ENCODE peak calls at places on chromosomes 1 and 21, in nine cellular contexts. G, A, C, B, Y, N, P, V and K are unnamed samples.
A peak's percentile ranks its signal among the peaks of the same experiment; 100 is the strongest.

GRCh38 chr1:190679032-190679431 is 201.4 kb upstream of the BRINP3 start:
- DNase-seq in G (no peak), A (no peak), C (no peak), B (no peak), Y (no peak), N (no peak), P (no peak), V (no peak), K (no peak)

GRCh38 chr1:248853023-248853422 is 5.9 kb downstream of the ZNF692 start:
- DNase-seq in G (no peak), A (no peak), C (no peak), B (no peak), Y (no peak), N (no peak), P (no peak), V (no peak), K (no peak)

GRCh38 chr1:201214886-201215285 is 24.3 kb downstream of the IGFN1 start:
- DNase-seq in G (no peak), A (no peak), C (no peak), B (peak; percentile 13), Y (no peak), N (no peak), P (no peak), V (peak; percentile 17), K (peak; percentile 46)

GRCh38 chr1:85356130-85356529 is 79.7 kb upstream of the BCL10 start:
- DNase-seq in G (no peak), A (no peak), C (no peak), B (no peak), Y (no peak), N (no peak), P (no peak), V (no peak), K (no peak)

GRCh38 chr1:6770727-6771567 is 14.3 kb upstream of the CAMTA1 start:
- DNase-seq in G (no peak), A (no peak), C (no peak), B (no peak), Y (no peak), N (no peak), P (no peak), V (no peak), K (no peak)

GRCh38 chr21:43211085-43212071 is 42.6 kb downstream of the CRYAA start:
- DNase-seq in G (no peak), A (no peak), C (peak; percentile 20), B (peak; percentile 50), Y (peak; percentile 86), N (peak; percentile 65), P (peak; percentile 79), V (peak; percentile 92), K (peak; percentile 61)

GRCh38 chr1:212397171-212397570 is 17.5 kb downstream of the PACC1 start:
- DNase-seq in G (no peak), A (no peak), C (no peak), B (no peak), Y (no peak), N (no peak), P (no peak), V (no peak), K (no peak)

GRCh38 chr1:226064816-226065248 is 2.3 kb downstream of the H3-3A start:
- DNase-seq in G (no peak), A (peak; percentile 58), C (no peak), B (no peak), Y (no peak), N (no peak), P (peak; percentile 58), V (peak; percentile 52), K (no peak)

GRCh38 chr1:236089046-236089773 is 24.3 kb upstream of the NID1 start:
- DNase-seq in G (no peak), A (no peak), C (no peak), B (no peak), Y (no peak), N (no peak), P (no peak), V (no peak), K (peak; percentile 9)

GRCh38 chr1:111223126-111223443 is 4.4 kb upstream of the CHI3L2 start:
- DNase-seq in G (no peak), A (no peak), C (no peak), B (no peak), Y (no peak), N (no peak), P (no peak), V (no peak), K (no peak)

GRCh38 chr1:15559189-15559815 is 25.5 kb downstream of the AGMAT start:
- DNase-seq in G (no peak), A (no peak), C (no peak), B (no peak), Y (no peak), N (no peak), P (peak; percentile 62), V (no peak), K (peak; percentile 13)

GRCh38 chr1:62436039-62436465 is 797 bp upstream of the USP1 start:
- DNase-seq in G (peak; percentile 99), A (no peak), C (peak; percentile 94), B (peak; percentile 98), Y (peak; percentile 98), N (no peak), P (peak; percentile 97), V (peak; percentile 97), K (peak; percentile 97)

GRCh38 chr1:67832737-67833594 is at the start of gene GNG12:
- DNase-seq in G (no peak), A (peak; percentile 69), C (peak; percentile 38), B (peak; percentile 83), Y (peak; percentile 94), N (peak; percentile 89), P (peak; percentile 75), V (peak; percentile 77), K (peak; percentile 85)

GRCh38 chr1:165367375-165367993 is 11.0 kb upstream of the LMX1A start:
- DNase-seq in G (no peak), A (peak; percentile 80), C (peak; percentile 82), B (peak; percentile 81), Y (no peak), N (peak; percentile 90), P (peak; percentile 83), V (peak; percentile 86), K (peak; percentile 89)

GRCh38 chr1:64493864-64494263 is 23.9 kb downstream of the CACHD1 start:
- DNase-seq in G (no peak), A (no peak), C (no peak), B (no peak), Y (no peak), N (no peak), P (no peak), V (no peak), K (no peak)
- TF ChIP-seq EP300 in G (no peak), A (no peak), C (no peak), B (no peak), Y (no peak), N (no peak), P (no peak), V (no peak), K (no peak)

GRCh38 chr21:19489930-19490329 is 1086.3 kb upstream of the TMPRSS15 start:
- DNase-seq in G (no peak), A (no peak), C (no peak), B (no peak), Y (no peak), N (no peak), P (no peak), V (peak; percentile 32), K (no peak)
- H3K9me3 ChIP-seq in G (no peaks in the 10 kb centered on the region), A (no peaks in the 10 kb centered on the region), C (no peaks in the 10 kb centered on the region), B (no peaks in the 10 kb centered on the region), Y (no peaks in the 10 kb centered on the region), N (no peaks in the 10 kb centered on the region), P (no peaks in the 10 kb centered on the region), V (peaks cover 6% of the 10 kb centered on the region), K (peaks cover 8% of the 10 kb centered on the region)

DNA sequence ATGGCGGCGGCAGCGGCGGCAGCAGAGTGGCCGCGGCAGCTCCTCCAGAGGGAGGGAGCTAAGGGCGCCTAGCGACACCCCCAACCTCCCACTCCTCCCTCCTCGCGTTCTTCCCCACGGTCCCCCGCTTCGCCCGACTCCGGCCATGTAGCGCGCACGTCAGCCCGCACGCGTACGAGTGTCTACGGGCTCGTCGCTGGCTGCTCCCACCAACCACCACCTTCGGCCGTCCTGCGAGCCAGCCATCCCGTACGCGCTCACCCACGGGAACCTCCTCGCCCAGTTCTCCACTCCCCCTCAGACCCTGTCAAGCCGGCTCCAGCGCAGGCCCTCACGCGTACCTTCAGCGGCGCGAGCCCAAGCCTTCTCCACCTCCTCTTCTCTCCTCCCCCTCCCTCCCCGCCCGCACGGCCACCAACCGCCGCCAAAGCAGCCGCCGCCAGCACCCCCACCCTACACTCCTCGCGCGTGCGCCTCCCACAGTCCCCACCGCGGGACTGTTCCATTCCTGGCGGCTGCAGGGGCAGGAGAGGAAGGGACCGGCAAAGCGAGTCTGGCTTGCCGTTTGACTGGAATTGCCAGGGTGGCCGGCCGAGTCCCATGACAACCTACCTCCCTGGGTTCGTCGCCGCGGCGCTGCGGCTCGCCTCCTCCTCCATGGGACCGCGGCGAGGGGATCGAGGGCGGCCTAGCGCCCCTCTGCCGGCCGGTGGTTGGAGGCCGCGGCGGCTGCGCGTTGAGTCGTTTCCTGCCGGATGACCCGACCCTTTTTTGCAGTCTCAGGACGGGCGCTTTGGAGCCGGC is at the start of the genes DAP3 and YY1AP1:
- DNase-seq in G (peak; percentile 96), A (peak; percentile 98), C (peak; percentile 85), B (peak; percentile 93), Y (peak; percentile 96), N (peak; percentile 96), P (peak; percentile 94), V (peak; percentile 92), K (peak; percentile 95)
- TF ChIP-seq POLR2A in G (peak; percentile 79), A (peak; percentile 81), C (peak; percentile 30), B (peak; percentile 75), Y (peak; percentile 80), N (peak; percentile 88), P (peak; percentile 89), V (no peak), K (peak; percentile 62)

GRCh38 chr1:147769107-147769506 is 8.7 kb upstream of the GJA5 start:
- DNase-seq in G (no peak), A (no peak), C (no peak), B (no peak), Y (no peak), N (no peak), P (no peak), V (no peak), K (no peak)

GRCh38 chr1:147771216-147772125 is 11.1 kb upstream of the GJA5 start:
- DNase-seq in G (no peak), A (no peak), C (no peak), B (no peak), Y (no peak), N (no peak), P (no peak), V (no peak), K (no peak)

GRCh38 chr1:147768582-147768981 is 8.2 kb upstream of the GJA5 start:
- DNase-seq in G (no peak), A (no peak), C (no peak), B (no peak), Y (no peak), N (no peak), P (no peak), V (no peak), K (no peak)

GRCh38 chr1:147772540-147772939 is 12.1 kb upstream of the GJA5 start:
- DNase-seq in G (no peak), A (no peak), C (no peak), B (no peak), Y (no peak), N (no peak), P (no peak), V (no peak), K (no peak)

DNA sequence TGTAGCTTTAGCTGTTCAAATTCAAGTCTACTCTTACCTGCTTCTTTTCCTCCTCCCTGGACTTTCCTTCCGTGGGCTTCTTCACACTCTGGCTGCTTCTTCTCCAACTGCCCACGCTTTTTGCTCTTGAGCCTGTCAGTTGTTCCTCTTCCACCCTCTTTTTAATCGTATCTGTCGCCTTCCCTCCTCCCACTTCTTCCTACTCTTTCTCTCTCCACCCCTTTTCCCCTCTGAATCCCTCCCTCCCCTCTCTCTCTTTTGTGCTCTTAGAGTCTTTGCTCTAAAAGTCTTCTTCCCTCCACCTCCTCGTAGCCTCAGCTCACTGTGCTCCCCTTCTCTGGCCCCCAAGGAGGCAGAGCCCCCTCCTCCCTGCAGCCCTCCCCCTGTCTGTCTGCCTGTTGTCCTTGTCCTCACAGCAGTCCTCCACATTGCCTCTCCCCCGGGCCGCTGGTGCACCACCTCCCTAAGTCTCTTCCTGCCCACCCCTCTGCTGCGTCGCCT is 12.9 kb upstream of the GJA5 start:
- DNase-seq in G (no peak), A (no peak), C (no peak), B (no peak), Y (peak; percentile 15), N (no peak), P (no peak), V (no peak), K (no peak)
- TF ChIP-seq EP300 in G (no peak), A (no peak), C (no peak), B (no peak), Y (no peak), N (no peak), P (no peak), V (no peak), K (no peak)